ENCODE peak calls at places on chromosomes 16 and 17, in nine cellular contexts. U, E, Y, R, I, Q, A, C and W are unnamed samples.

GRCh38 chr17:40962059-40962561 is 4.6 kb downstream of the KRT39 start:
- DNase-seq in Q (no peak), I (no peak), R (no peak), E (no peak), A (no peak), C (no peak), U (no peak), Y (no peak), W (no peak)

GRCh38 chr17:79797492-79798295 is 817 bp upstream of the CBX8 start:
- DNase-seq in R (peak), A (no peak), Y (peak), E (peak), U (no peak), I (no peak), C (no peak), Q (no peak), W (no peak)

GRCh38 chr17:7842950-7843535 is 9.0 kb downstream of the KDM6B start:
- DNase-seq in I (peak), R (peak), Q (peak), Y (no peak), E (peak), A (no peak), C (peak), U (peak), W (no peak)

GRCh38 chr17:7878234-7878633 is 10.4 kb upstream of the CHD3 start:
- DNase-seq in E (no peak), C (peak), A (no peak), R (no peak), Q (no peak), Y (no peak), I (no peak), U (no peak), W (no peak)

GRCh38 chr16:12089492-12090161 is 113.1 kb downstream of the SNX29 start:
- DNase-seq in R (peak), I (peak), A (peak), E (peak), C (no peak), U (peak), Y (peak), Q (peak), W (no peak)

GRCh38 chr16:2817496-2818277 is 650 bp downstream of the PRSS21 start:
- DNase-seq in R (no peak), A (peak), U (no peak), I (no peak), Y (no peak), C (no peak), E (no peak), Q (no peak), W (no peak)

GRCh38 chr16:85612801-85613608 is at the start of gene GSE1:
- DNase-seq in C (peak), U (peak), R (peak), A (peak), Q (peak), E (peak), Y (peak), I (peak), W (peak)

GRCh38 chr16:56203052-56203451 is 11.8 kb downstream of the GNAO1 start:
- DNase-seq in R (peak), Y (peak), I (no peak), U (peak), Q (no peak), E (peak), A (peak), C (no peak), W (no peak)

GRCh38 chr16:3854740-3855139 is 25.8 kb downstream of the CREBBP start:
- DNase-seq in A (no peak), U (peak), C (no peak), E (peak), I (peak), Q (no peak), R (no peak), Y (no peak), W (no peak)

GRCh38 chr16:68064791-68065365 is 20.3 kb upstream of the NFATC3 start:
- DNase-seq in I (peak), E (peak), Y (peak), C (peak), Q (peak), A (peak), R (peak), U (peak), W (peak)

GRCh38 chr16:57863434-57864160 is 61.3 kb upstream of the KIFC3 start:
- DNase-seq in I (peak), R (no peak), Y (peak), U (peak), C (peak), A (no peak), Q (peak), E (peak), W (no peak)

GRCh38 chr17:35542990-35543389 is 5.5 kb upstream of the SLFN12L start:
- DNase-seq in E (no peak), Y (no peak), C (no peak), Q (no peak), R (no peak), I (no peak), U (no peak), A (no peak), W (no peak)

GRCh38 chr16:48194828-48195566 is 39.2 kb upstream of the ABCC12 start:
- DNase-seq in R (no peak), U (peak), A (no peak), I (peak), E (no peak), C (no peak), Q (no peak), Y (peak), W (no peak)

GRCh38 chr17:77606146-77606864 is 352.2 kb upstream of the TNRC6C start:
- DNase-seq in C (no peak), U (no peak), R (no peak), A (no peak), E (no peak), I (no peak), Q (no peak), Y (no peak), W (no peak)

GRCh38 chr17:77810536-77810935 is 148.0 kb upstream of the TNRC6C start:
- DNase-seq in U (peak), R (peak), A (no peak), Q (no peak), Y (peak), E (no peak), C (peak), I (peak), W (no peak)

GRCh38 chr17:72766761-72767356 is 325.6 kb downstream of the SLC39A11 start:
- DNase-seq in E (no peak), Q (no peak), A (no peak), Y (no peak), R (no peak), C (no peak), I (no peak), U (no peak), W (no peak)

GRCh38 chr16:79334127-79334526 is 266.4 kb downstream of the MAF start:
- DNase-seq in A (peak), E (peak), Q (peak), Y (peak), R (peak), U (no peak), I (no peak), C (no peak), W (no peak)

GRCh38 chr16:57264950-57265371 is 19.5 kb downstream of the PLLP start:
- DNase-seq in C (no peak), Q (no peak), I (no peak), E (no peak), Y (no peak), A (no peak), U (no peak), R (no peak), W (no peak)

GRCh38 chr16:54928016-54928356 is 2.7 kb upstream of the IRX5 start:
- DNase-seq in Q (no peak), A (peak), U (peak), C (no peak), R (peak), I (no peak), Y (peak), E (peak), W (no peak)

GRCh38 chr16:2170080-2170479 is 14.5 kb downstream of the TRAF7 start:
- DNase-seq in Y (no peak), C (no peak), Q (peak), E (no peak), I (no peak), A (no peak), U (no peak), R (no peak), W (no peak)

GRCh38 chr16:15672514-15673167 is 22.6 kb downstream of the NDE1 start:
- DNase-seq in C (peak), Q (no peak), Y (peak), A (peak), U (peak), R (no peak), I (peak), E (peak), W (no peak)

GRCh38 chr16:83070416-83071199 is 443.8 kb downstream of the CDH13 start:
- DNase-seq in E (no peak), I (no peak), Y (no peak), C (no peak), R (no peak), A (no peak), U (peak), Q (no peak), W (no peak)

GRCh38 chr16:83066011-83066410 is 439.2 kb downstream of the CDH13 start:
- DNase-seq in I (no peak), E (no peak), R (no peak), C (no peak), Q (no peak), U (peak), A (no peak), Y (no peak), W (no peak)

GRCh38 chr16:83066881-83067280 is 440.1 kb downstream of the CDH13 start:
- DNase-seq in C (no peak), Q (no peak), I (no peak), A (no peak), Y (no peak), R (no peak), E (no peak), U (no peak), W (no peak)

GRCh38 chr16:83068686-83069085 is 441.9 kb downstream of the CDH13 start:
- DNase-seq in Q (no peak), C (no peak), U (peak), E (no peak), Y (peak), R (no peak), A (no peak), I (peak), W (no peak)
- TF ChIP-seq CTCF in Q (no peak), C (peak), U (peak), E (no peak), Y (peak), R (no peak), A (no peak), I (peak), W (no peak)

GRCh38 chr16:84557059-84557458 is 52.6 kb upstream of the MEAK7 start:
- DNase-seq in Q (no peak), R (no peak), I (no peak), C (no peak), Y (no peak), A (no peak), E (no peak), U (no peak), W (no peak)

GRCh38 chr16:84554627-84555328 is 50.3 kb upstream of the MEAK7 start:
- DNase-seq in E (no peak), Q (no peak), C (no peak), R (no peak), A (no peak), U (no peak), I (no peak), Y (no peak), W (no peak)

GRCh38 chr16:84557504-84557903 is 53.0 kb upstream of the MEAK7 start:
- DNase-seq in Q (no peak), A (no peak), C (no peak), Y (peak), I (no peak), U (no peak), R (no peak), E (no peak), W (no peak)

GRCh38 chr16:84553873-84554399 is 49.5 kb upstream of the MEAK7 start:
- DNase-seq in Y (no peak), R (no peak), U (no peak), E (no peak), I (no peak), Q (no peak), C (no peak), A (peak), W (no peak)

DNA sequence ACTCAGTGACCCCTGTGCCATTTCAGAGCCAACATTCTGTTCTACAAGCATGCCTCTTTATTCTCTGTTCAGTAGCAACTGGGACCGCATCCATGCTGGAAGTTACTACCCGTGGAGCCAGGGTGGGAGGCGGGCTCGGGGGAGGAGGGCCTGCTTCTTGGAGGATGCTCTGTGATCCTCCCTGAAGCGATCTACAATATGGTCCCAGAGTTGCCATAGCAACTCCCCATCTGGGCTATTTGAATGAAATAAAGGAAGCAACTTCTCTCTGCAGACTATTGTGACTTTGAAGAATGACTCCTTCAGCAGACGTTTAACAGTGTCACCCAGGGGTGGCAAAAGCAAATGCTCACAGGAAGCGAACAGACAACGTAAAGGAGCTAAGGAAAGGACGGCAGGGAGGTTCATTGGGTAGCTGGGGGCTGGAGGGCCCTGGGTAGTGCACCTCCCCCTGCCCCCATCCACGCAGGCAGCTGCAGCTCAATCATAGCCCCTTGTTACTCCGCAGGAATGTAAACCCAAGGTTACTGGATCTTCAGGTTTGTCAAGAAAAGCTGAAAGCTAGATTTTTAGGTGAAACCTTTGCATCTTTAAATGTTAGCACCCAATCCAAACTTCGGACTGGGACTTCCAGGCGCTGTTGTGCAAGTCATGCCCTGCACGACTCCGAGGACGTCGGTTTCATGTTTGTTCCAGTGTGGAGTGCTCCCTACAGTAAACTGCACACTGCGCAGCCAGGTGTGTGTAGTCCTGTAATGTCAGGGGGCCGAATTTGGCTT is 51.1 kb upstream of the MEAK7 start:
- DNase-seq in Y (no peak), U (no peak), A (no peak), I (no peak), C (no peak), E (peak), R (peak), Q (no peak), W (no peak)
- TF ChIP-seq CTCF in Y (no peak), U (no peak), A (no peak), I (no peak), C (no peak), E (no peak), R (no peak), Q (no peak), W (no peak)

DNA sequence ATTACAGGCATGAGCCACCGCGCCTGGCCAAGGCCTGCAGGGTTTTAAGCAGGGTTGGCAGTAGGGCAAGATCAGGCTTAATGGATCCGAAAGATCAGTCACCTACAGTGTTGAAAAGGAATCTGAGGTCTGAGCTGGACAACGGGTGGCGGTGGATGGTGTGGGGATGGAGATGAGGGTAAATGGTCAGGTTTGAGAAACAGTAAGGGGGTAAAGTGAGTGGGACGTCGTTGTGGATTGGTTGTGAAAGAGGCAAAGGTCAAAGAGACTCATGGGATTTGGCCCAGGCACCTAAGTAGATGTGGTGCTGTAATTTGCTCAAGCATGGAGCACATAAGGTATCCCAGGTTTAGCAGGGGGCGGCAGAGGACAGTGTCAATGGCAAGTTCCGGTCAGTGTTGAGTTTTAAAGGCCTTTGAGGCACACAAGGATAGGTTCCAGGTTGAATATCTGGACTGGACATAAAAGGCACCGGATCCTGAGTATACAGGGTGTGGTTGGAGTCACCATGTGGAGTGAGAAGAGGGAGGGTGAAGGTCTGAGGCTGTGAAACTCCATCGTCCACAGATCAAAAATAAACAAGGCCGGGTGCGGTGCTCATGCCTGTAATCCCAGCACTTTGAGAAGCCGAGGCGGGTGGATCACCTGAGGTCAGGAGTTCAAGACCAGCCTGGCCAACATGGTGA is 1.1 kb upstream of the SLC16A5 start:
- DNase-seq in U (no peak), C (no peak), I (no peak), Q (no peak), R (no peak), Y (no peak), A (no peak), E (no peak), W (no peak)
- TF ChIP-seq CTCF in U (no peak), C (no peak), I (no peak), Q (no peak), R (no peak), Y (no peak), A (no peak), E (no peak), W (no peak)

DNA sequence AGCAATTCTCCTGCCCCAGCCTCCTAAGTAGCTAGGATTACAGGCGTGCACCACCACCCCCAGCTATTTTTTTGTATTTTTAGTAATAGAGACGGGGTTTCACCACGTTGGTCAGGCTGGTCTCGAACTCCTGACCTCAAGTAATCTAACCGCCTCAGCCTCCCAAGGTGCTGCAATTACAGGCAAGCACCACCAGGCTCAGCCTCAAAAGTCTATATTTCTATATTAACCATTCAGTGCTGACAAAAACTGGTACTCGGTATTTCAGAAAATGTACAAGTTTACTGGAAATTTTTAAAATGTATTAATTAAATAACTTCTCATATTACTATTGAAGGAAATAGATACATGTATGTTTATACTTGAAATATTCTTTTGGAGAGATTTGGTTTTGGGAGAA is 1.4 kb upstream of the HEXD start:
- DNase-seq in A (peak), Q (no peak), E (no peak), I (no peak), R (no peak), C (no peak), U (no peak), Y (no peak), W (no peak)
- TF ChIP-seq CTCF in A (peak), Q (peak), E (peak), I (peak), R (peak), C (no peak), U (peak), Y (peak), W (peak)

GRCh38 chr16:21953541-21953902 is 361 bp downstream of the UQCRC2 start:
- DNase-seq in C (no peak), I (no peak), Q (peak), Y (no peak), E (no peak), R (no peak), A (no peak), U (no peak), W (no peak)
- TF ChIP-seq CTCF in C (no peak), I (no peak), Q (no peak), Y (no peak), E (no peak), R (no peak), A (no peak), U (no peak), W (no peak)

DNA sequence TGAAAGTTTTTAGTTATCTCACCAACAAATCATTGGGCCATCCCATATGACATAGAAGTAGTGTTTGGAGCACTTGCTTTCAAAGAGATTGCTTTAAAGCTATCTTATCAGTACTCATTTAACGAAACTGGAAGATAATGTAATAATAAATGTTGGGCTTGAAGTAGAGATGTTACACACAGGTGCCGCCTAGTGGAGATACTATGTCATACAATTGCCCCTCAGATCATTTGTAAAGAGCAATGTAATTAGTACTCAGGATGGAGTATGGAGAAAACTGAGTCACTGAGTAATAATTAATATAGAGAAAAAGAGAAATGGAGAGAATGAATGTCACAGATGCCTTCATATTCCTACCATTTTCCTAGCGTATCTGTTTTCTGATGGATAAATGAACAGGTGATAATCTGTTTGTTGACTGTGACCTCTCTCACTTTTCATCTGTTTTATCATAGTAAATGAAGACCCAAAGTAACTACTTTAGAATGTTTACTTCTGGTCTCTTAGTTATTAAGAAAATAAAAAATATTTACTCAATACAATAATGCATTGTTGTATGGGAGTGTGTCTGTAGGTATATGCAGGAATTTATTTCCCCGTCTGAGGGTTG is 80.4 kb downstream of the EFCAB5 start:
- DNase-seq in Q (peak), R (no peak), Y (peak), E (peak), U (peak), A (peak), C (no peak), I (peak), W (no peak)
- TF ChIP-seq CTCF in Q (peak), R (peak), Y (peak), E (peak), U (peak), A (peak), C (peak), I (peak), W (peak)

GRCh38 chr17:64145751-64146417 is 15.9 kb upstream of the ERN1 start:
- DNase-seq in E (peak), R (peak), U (peak), I (peak), A (peak), C (peak), Y (peak), Q (peak), W (peak)
- TF ChIP-seq CTCF in E (no peak), R (no peak), U (no peak), I (no peak), A (no peak), C (no peak), Y (no peak), Q (no peak), W (no peak)

GRCh38 chr16:24580665-24581064 is 41.3 kb downstream of the RBBP6 start:
- DNase-seq in C (no peak), I (peak), Q (no peak), Y (peak), U (peak), A (no peak), E (no peak), R (no peak), W (no peak)
- TF ChIP-seq CTCF in C (peak), I (peak), Q (no peak), Y (peak), U (peak), A (no peak), E (no peak), R (no peak), W (peak)

DNA sequence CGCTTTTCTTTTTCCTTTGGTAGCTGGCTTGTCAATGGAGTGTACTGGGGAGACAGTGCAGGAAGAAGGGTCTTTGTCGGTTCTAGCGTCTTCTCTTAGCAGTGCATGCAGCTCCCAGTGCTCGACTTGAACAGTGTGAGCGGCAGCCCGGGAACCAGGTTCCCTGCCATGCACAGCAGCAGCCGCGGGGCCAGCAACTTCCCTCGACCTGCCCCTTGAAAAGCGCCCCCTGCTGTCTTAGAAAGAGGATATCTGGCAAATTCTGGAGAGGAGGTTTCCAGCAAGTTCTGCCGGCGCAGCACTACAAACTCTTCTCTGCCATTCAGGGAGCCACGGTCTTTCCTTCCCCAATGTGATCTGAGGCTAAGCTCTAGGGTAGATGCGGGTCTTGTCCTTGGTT is 451.5 kb downstream of the PMP22 start:
- DNase-seq in C (no peak), Q (peak), U (no peak), E (peak), I (peak), R (peak), Y (no peak), A (peak), W (no peak)
- TF ChIP-seq CTCF in C (peak), Q (peak), U (no peak), E (no peak), I (peak), R (peak), Y (no peak), A (peak), W (peak)